ENCODE peak calls at places on chromosomes 4 and X, in nine cellular contexts. D is Daoy, I is RCC 7860, T is T-helper 1 cell, V is neuronal stem cell, Q is mammary epithelial cell, M is cardiac fibroblast, L is amygdala, E is Panc1. X is an unnamed sample.

GRCh38 chr4:82431026-82431745 is 796 bp downstream of the ENOPH1 start:
- DNase-seq in T (peak), E (no peak), D (peak), M (peak), L (no peak), I (no peak), V (no peak), Q (peak), X (no peak)

GRCh38 chr4:3355266-3355748 is 62.5 kb downstream of the RGS12 start:
- DNase-seq in M (no peak), D (no peak), I (no peak), V (no peak), Q (no peak), E (no peak), L (no peak), T (no peak), X (no peak)

GRCh38 chrX:57652705-57653104 is 27.4 kb downstream of the NLRP2B start:
- DNase-seq in E (no peak), L (no peak), Q (no peak), D (no peak), I (no peak), M (no peak), T (no peak), V (no peak), X (no peak)

GRCh38 chr4:109861941-109862340 is 14.0 kb downstream of the LRIT3 start:
- DNase-seq in L (no peak), M (no peak), V (no peak), Q (no peak), T (no peak), E (no peak), I (no peak), D (no peak), X (no peak)

GRCh38 chr4:65924843-65925242 is 254.6 kb upstream of the EPHA5 start:
- DNase-seq in Q (no peak), M (no peak), I (no peak), V (no peak), T (no peak), D (no peak), L (no peak), E (no peak), X (no peak)

GRCh38 chrX:11272290-11272689 is 20.9 kb upstream of the AMELX start:
- DNase-seq in D (no peak), I (no peak), M (no peak), E (no peak), Q (no peak), T (no peak), V (no peak), L (no peak), X (no peak)

GRCh38 chr4:52660643-52661042 is 1.5 kb upstream of the USP46 start:
- DNase-seq in E (no peak), I (no peak), M (no peak), Q (no peak), V (no peak), D (no peak), T (no peak), L (no peak), X (no peak)

GRCh38 chr4:65538571-65538970 is 131.7 kb downstream of the EPHA5 start:
- DNase-seq in I (peak), D (peak), T (no peak), M (peak), E (no peak), Q (no peak), L (no peak), V (no peak), X (peak)

GRCh38 chrX:68945603-68946228 is 116.9 kb downstream of the EFNB1 start:
- DNase-seq in I (no peak), L (no peak), Q (no peak), V (no peak), D (peak), E (no peak), M (peak), T (no peak), X (no peak)

GRCh38 chr4:10461091-10461849 is 4.0 kb upstream of the ZNF518B start:
- DNase-seq in M (peak), T (peak), Q (peak), E (peak), D (peak), V (peak), I (no peak), L (no peak), X (no peak)

GRCh38 chr4:125789018-125789417 is 474.3 kb downstream of the FAT4 start:
- DNase-seq in I (no peak), D (no peak), M (peak), L (no peak), T (no peak), E (no peak), Q (no peak), V (no peak), X (no peak)